ENCODE peak calls at places on chromosomes 2 and 18, in six cellular contexts. F, Y, R, V, N and H are unnamed samples.
A peak's percentile ranks its signal among the peaks of the same experiment; 100 is the strongest.

GRCh38 chr2:174781996-174782395 is 17.7 kb upstream of the CHRNA1 start:
- DNase-seq in F (no peak), Y (no peak), R (no peak), V (no peak), N (no peak), H (peak; percentile 72)

GRCh38 chr2:232293191-232293590 is 85.4 kb upstream of the ALPP start:
- DNase-seq in F (no peak), Y (no peak), R (no peak), V (no peak), N (no peak), H (no peak)

GRCh38 chr2:218396688-218397501 is 2.8 kb upstream of the CTDSP1 start:
- DNase-seq in F (no peak), Y (peak; percentile 36), R (peak; percentile 95), V (no peak), N (peak; percentile 93), H (peak; percentile 71)

GRCh38 chr2:145043399-145043834 is 523.5 kb upstream of the ZEB2 start:
- DNase-seq in F (no peak), Y (no peak), R (peak; percentile 25), V (no peak), N (no peak), H (no peak)

GRCh38 chr2:88227446-88227845 is 57.3 kb downstream of the THNSL2 start:
- DNase-seq in F (no peak), Y (peak; percentile 1), R (no peak), V (no peak), N (no peak), H (no peak)

GRCh38 chr2:2294183-2294675 is 36.8 kb downstream of the MYT1L start:
- DNase-seq in F (no peak), Y (no peak), R (no peak), V (no peak), N (no peak), H (no peak)

GRCh38 chr2:69269330-69269729 is 117.7 kb downstream of the GFPT1 start:
- DNase-seq in F (no peak), Y (no peak), R (no peak), V (no peak), N (no peak), H (no peak)

GRCh38 chr18:77528877-77529276 is 279.2 kb downstream of the GALR1 start:
- DNase-seq in F (no peak), Y (no peak), R (peak; percentile 56), V (no peak), N (no peak), H (no peak)

GRCh38 chr18:51028201-51028805 is 1.7 kb upstream of the SMAD4 start:
- DNase-seq in F (peak; percentile 16), Y (peak; percentile 28), R (peak; percentile 45), V (no peak), N (no peak), H (no peak)
- TF ChIP-seq CTCF in F (no peak), Y (no peak), R (no peak), V (no peak), N (no peak), H (no peak)

DNA sequence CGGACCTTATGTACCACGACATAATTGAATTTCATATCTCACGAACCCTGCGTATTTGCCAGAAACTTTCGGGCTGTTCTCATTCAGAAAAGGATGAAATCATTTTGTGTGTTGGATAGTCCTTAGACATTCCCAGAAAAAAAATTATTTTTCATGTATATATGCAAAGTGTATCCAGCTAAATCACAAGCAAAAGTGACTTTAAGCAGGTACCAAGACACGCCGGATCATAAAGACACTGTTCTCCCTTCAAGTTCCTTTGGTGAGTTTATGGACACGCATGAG is 35.1 kb upstream of the PNO1 start:
- DNase-seq in F (no peak), Y (no peak), R (no peak), V (no peak), N (no peak), H (no peak)
- TF ChIP-seq CTCF in F (no peak), Y (peak; percentile 71), R (no peak), V (no peak), N (peak; percentile 12), H (no peak)

GRCh38 chr2:24830351-24830750 is 37.1 kb downstream of the CENPO start:
- DNase-seq in F (no peak), Y (peak; percentile 20), R (peak; percentile 42), V (no peak), N (peak; percentile 63), H (no peak)
- TF ChIP-seq CTCF in F (no peak), Y (peak; percentile 56), R (no peak), V (peak; percentile 5), N (no peak), H (no peak)

DNA sequence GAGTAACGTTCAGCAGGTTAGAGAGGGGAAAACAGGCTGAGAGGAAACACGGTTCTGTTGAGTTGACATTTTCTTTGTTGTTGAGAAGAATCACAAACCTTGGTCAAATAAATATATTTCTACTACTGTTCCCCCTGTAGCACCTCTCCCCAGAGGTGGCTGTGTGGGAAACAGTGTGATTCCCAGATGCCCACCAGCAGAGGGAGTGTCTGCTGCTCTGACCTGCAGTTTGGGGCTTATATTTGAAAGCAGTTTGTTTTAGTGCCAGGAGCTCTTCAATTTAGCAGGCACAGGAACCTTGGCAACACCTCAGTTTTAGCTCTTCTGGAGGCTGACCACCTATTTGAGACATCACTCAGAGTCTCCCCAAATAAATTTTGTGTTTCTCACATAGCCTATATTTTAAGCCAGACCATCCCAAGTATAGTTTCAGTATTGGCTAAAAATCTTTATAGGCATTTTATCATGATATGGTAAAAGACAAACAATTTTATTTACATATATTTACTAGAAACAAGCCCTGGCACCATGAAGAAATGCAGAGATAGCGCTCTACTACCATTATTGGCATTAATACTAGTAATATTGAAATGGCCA is 75.7 kb downstream of the PIK3C3 start:
- DNase-seq in F (peak; percentile 37), Y (peak; percentile 23), R (peak; percentile 25), V (no peak), N (no peak), H (peak; percentile 21)
- TF ChIP-seq CTCF in F (peak; percentile 65), Y (peak; percentile 82), R (peak; percentile 60), V (peak; percentile 57), N (no peak), H (peak; percentile 26)

DNA sequence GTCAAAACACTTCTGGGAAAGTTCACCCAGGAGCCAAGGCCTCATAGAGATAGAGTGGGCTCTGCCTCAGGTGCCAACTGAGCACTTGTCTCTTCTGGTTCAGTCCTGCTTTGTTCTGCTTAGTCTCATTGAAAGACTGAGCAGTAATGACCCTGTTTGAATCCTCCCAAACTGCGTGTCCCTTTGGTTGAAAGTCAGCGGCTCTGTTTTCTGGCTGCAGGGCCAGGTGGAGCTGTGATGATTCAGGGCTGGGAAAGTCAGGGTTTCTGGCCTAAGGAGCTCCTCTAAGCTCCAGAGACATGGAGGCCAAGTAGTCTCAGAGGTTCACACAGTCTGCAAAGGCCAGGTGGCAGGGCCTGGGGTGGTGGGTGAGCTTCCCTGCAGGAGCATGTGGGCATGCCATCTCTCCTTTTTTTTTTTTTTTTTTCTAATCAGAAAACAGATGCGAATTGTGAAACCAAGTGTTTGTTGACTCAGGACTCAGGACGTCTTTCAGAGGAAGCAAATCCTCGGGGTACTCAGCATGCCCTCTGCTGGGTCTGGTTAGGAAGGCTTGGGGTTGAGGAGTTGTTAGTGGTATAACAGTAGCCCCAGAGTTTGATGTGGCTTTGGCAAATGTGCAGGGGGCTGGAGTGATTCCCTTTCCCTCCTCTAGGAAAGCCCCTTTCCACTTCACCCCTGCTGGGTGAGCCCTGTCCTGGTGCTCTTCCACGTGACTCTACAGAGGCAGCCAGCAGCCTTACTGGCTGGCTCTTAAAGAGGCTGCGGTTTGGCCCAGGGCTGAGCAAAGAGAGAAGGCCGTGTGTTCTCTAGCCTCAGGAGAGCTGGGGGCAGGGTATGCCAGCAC is 38.3 kb downstream of the TMEM17 start:
- DNase-seq in F (no peak), Y (no peak), R (peak; percentile 21), V (no peak), N (no peak), H (no peak)
- TF ChIP-seq CTCF in F (no peak), Y (no peak), R (no peak), V (no peak), N (no peak), H (no peak)

GRCh38 chr2:17148298-17149228 is 369.7 kb downstream of the RAD51AP2 start:
- DNase-seq in F (no peak), Y (no peak), R (peak; percentile 34), V (no peak), N (no peak), H (peak; percentile 64)
- TF ChIP-seq CTCF in F (no peak), Y (no peak), R (peak; percentile 58), V (peak; percentile 67), N (no peak), H (no peak)

GRCh38 chr2:165691615-165692014 is 102.4 kb downstream of the GALNT3 start:
- DNase-seq in F (no peak), Y (peak; percentile 6), R (no peak), V (no peak), N (no peak), H (no peak)
- TF ChIP-seq CTCF in F (no peak), Y (no peak), R (no peak), V (no peak), N (no peak), H (no peak)

DNA sequence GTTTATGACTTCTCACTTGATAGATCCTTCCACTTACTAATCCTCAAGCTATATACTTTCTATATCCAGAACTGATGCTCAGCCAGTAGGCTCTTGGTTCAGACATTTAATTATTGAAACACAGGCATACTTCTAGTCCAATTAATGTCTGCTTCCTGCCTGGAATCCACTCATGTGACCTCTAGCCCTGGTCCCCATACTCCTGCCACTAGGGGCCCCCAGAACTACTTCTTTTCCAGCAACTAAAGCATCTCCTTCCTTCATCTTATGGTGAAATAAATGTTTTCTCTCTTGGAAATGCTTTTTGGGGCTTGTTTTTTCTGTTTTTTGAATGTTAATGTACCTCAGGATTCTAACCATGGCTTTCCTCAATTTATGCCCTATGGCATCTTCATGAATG is 527.6 kb downstream of the SATB2 start:
- DNase-seq in F (peak; percentile 5), Y (no peak), R (peak; percentile 11), V (no peak), N (no peak), H (no peak)
- TF ChIP-seq CTCF in F (no peak), Y (no peak), R (peak; percentile 17), V (no peak), N (no peak), H (no peak)

GRCh38 chr2:106581755-106582430 is 94.7 kb downstream of the CD8B2 start:
- DNase-seq in F (peak; percentile 65), Y (peak; percentile 58), R (peak; percentile 55), V (peak; percentile 31), N (no peak), H (peak; percentile 69)
- TF ChIP-seq CTCF in F (no peak), Y (no peak), R (peak; percentile 13), V (no peak), N (no peak), H (no peak)